ENCODE peak calls at places on chromosomes 12 and 14, in seven cellular contexts. W is H9, G is K562, X is H7, H is RPMI8226, N is pancreas, P is A549. E is an unnamed sample.

GRCh38 chr12:112236386-112236785 is 111.0 kb downstream of the TRAFD1 start:
- DNase-seq in X (no peak), W (no peak), H (no peak), P (no peak), N (no peak), G (no peak), E (no peak)

GRCh38 chr12:102059343-102059742 is 2.4 kb downstream of the WASHC3 start:
- DNase-seq in G (no peak), W (no peak), X (no peak), N (no peak), H (no peak), P (no peak), E (no peak)

GRCh38 chr12:15601210-15601800 is 187.9 kb downstream of the EPS8 start:
- DNase-seq in X (no peak), H (no peak), P (peak), W (no peak), N (no peak), G (no peak), E (no peak)

GRCh38 chr14:27845241-27845850 is 921.2 kb upstream of the FOXG1 start:
- DNase-seq in P (no peak), X (peak), N (no peak), H (no peak), W (peak), G (peak), E (no peak)

GRCh38 chr12:3436496-3437060 is 54.4 kb upstream of the PRMT8 start:
- DNase-seq in W (peak), P (no peak), H (no peak), X (no peak), G (no peak), N (no peak), E (no peak)

GRCh38 chr14:64818151-64818550 is 61.6 kb downstream of the SPTB start:
- DNase-seq in G (no peak), P (no peak), W (no peak), N (no peak), H (no peak), X (no peak), E (no peak)

GRCh38 chr14:74921987-74922751 is 891 bp downstream of the RPS6KL1 start:
- DNase-seq in G (no peak), H (no peak), P (no peak), N (no peak), W (no peak), X (no peak), E (no peak)

GRCh38 chr12:50387487-50387886 is 8.9 kb downstream of the FAM186A start:
- DNase-seq in W (peak), H (no peak), N (no peak), X (no peak), P (no peak), G (no peak), E (no peak)

GRCh38 chr12:113071427-113072112 is 15.0 kb downstream of the DTX1 start:
- DNase-seq in P (no peak), H (no peak), G (no peak), X (peak), N (peak), W (peak), E (no peak)

GRCh38 chr12:92139634-92140555 is 5.8 kb downstream of the BTG1 start:
- DNase-seq in P (no peak), W (no peak), G (no peak), H (no peak), N (no peak), X (no peak), E (no peak)

E was measured in activated gamma-delta T cell.